ENCODE peak calls at places on chromosomes 12 and 14, in four cellular contexts. Y is K562, G is GM12878, U is HL-60. Z is an unnamed sample.

GRCh38 chr12:56719056-56719455 is 6.0 kb downstream of the NACA start:
- DNase-seq in Y (no peak), G (no peak), U (no peak), Z (no peak)

GRCh38 chr12:51621155-51621922 is 30.3 kb downstream of the SCN8A start:
- DNase-seq in Y (no peak), G (no peak), U (no peak), Z (no peak)

GRCh38 chr12:4562034-4562657 is at the start of gene DYRK4:
- DNase-seq in Y (peak), G (no peak), U (no peak), Z (no peak)

GRCh38 chr14:68968051-68968450 is 11.1 kb downstream of the ACTN1 start:
- DNase-seq in Y (no peak), G (no peak), U (no peak), Z (no peak)

GRCh38 chr14:76413962-76414665 is 38.2 kb downstream of the ESRRB start:
- DNase-seq in Y (no peak), G (no peak), U (no peak), Z (no peak)

GRCh38 chr12:55965941-55966407 is at the start of gene PMEL:
- DNase-seq in Y (no peak), G (no peak), U (no peak), Z (no peak)

GRCh38 chr12:7869137-7869536 is 3.6 kb downstream of the SLC2A14 start:
- DNase-seq in Y (no peak), G (no peak), U (no peak), Z (no peak)

GRCh38 chr12:120110550-120111501 is 5.7 kb downstream of the RAB35 start:
- DNase-seq in Y (no peak), G (no peak), U (peak), Z (no peak)

GRCh38 chr14:83280719-83281118 is 1747.1 kb upstream of the SEL1L start:
- DNase-seq in Y (no peak), G (no peak), U (no peak), Z (no peak)

GRCh38 chr14:106024983-106025604 is 498.7 kb downstream of the TMEM121 start:
- DNase-seq in Y (no peak), G (no peak), U (no peak), Z (no peak)

GRCh38 chr12:57887631-57888406 is 41.3 kb upstream of the CTDSP2 start:
- DNase-seq in Y (peak), G (no peak), U (no peak), Z (no peak)

GRCh38 chr12:3771853-3772252 is 18.9 kb upstream of the CRACR2A start:
- DNase-seq in Y (no peak), G (no peak), U (no peak), Z (no peak)

GRCh38 chr14:97177635-97178034 is 380.5 kb downstream of the VRK1 start:
- DNase-seq in Y (no peak), G (peak), U (no peak), Z (no peak)

GRCh38 chr12:48765753-48766162 is 23.1 kb downstream of the ADCY6 start:
- DNase-seq in Y (no peak), G (no peak), U (peak), Z (no peak)

GRCh38 chr12:79086546-79086945 is 222.0 kb downstream of the SYT1 start:
- DNase-seq in Y (no peak), G (no peak), U (no peak), Z (no peak)

GRCh38 chr12:51683763-51684357 is 92.8 kb downstream of the SCN8A start:
- DNase-seq in Y (no peak), G (no peak), U (no peak), Z (no peak)

GRCh38 chr12:124566181-124567034 is 1.0 kb downstream of the NCOR2 start:
- DNase-seq in Y (peak), G (no peak), U (no peak), Z (peak)

GRCh38 chr12:104006929-104007328 is 41.3 kb downstream of the TDG start:
- DNase-seq in Y (no peak), G (no peak), U (no peak), Z (no peak)

GRCh38 chr14:36271939-36272907 is 48.2 kb downstream of the MBIP start:
- DNase-seq in Y (no peak), G (no peak), U (no peak), Z (no peak)

GRCh38 chr14:91419451-91419850 is 1.8 kb upstream of the CCDC88C start:
- DNase-seq in Y (no peak), G (no peak), U (no peak), Z (no peak)

GRCh38 chr12:49364989-49365388 is 2.3 kb upstream of the SPATS2 start:
- DNase-seq in Y (no peak), G (no peak), U (peak), Z (no peak)

GRCh38 chr12:111386891-111387290 is 18.0 kb upstream of the PHETA1 start:
- DNase-seq in Y (no peak), G (no peak), U (no peak), Z (no peak)
- TF ChIP-seq SPI1 in Y (no peak), G (no peak), U (no peak), Z (no peak)

GRCh38 chr12:59164226-59164625 is 243.9 kb upstream of the LRIG3 start:
- DNase-seq in Y (no peak), G (no peak), U (no peak), Z (no peak)
- TF ChIP-seq SPI1 in Y (no peak), G (no peak), U (no peak), Z (no peak)

GRCh38 chr12:211142-211465 is 2.9 kb downstream of the SLC6A12 start:
- DNase-seq in Y (no peak), G (no peak), U (no peak), Z (no peak)

GRCh38 chr12:211639-212382 is 2.1 kb downstream of the SLC6A12 start:
- DNase-seq in Y (no peak), G (no peak), U (no peak), Z (no peak)

GRCh38 chr12:209246-209645 is 4.7 kb downstream of the SLC6A12 start:
- DNase-seq in Y (no peak), G (no peak), U (no peak), Z (no peak)

GRCh38 chr12:209851-210250 is 4.1 kb downstream of the SLC6A12 start:
- DNase-seq in Y (no peak), G (no peak), U (no peak), Z (no peak)

GRCh38 chr12:210277-211141 is 3.4 kb downstream of the SLC6A12 start:
- DNase-seq in Y (no peak), G (no peak), U (no peak), Z (no peak)
- TF ChIP-seq SPI1 in Y (no peak), G (no peak), U (no peak), Z (no peak)

DNA sequence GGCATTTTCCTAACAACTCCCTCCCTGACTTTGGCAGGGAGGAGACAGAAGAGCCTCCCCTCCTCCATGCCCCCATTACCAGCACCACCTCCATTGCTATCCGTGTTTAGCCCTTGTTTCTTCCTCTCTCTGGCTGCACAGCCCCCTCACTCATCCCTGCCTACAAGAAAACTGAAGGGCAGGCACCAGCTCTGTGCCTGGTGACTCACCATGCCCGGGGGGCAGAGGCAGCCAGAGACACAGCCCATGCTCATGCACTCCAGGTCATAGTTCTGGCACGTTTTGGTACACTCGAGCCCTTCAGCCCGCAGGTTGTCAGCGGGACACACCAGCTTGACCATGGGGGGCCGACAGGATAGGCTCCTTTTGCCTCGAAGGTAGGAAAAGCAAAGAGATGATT is 80.4 kb downstream of the VWF start:
- DNase-seq in Y (no peak), G (no peak), U (no peak), Z (no peak)
- TF ChIP-seq SPI1 in Y (no peak), G (no peak), U (no peak), Z (no peak)

GRCh38 chr12:13436696-13437391 is 240.3 kb downstream of the EMP1 start:
- DNase-seq in Y (peak), G (no peak), U (peak), Z (no peak)
- TF ChIP-seq SPI1 in Y (no peak), G (no peak), U (no peak), Z (no peak)

GRCh38 chr14:72555609-72556000 is 338.3 kb downstream of the DPF3 start:
- DNase-seq in Y (no peak), G (no peak), U (no peak), Z (no peak)
- TF ChIP-seq SPI1 in Y (no peak), G (no peak), U (no peak), Z (no peak)